ENCODE peak calls at places on chromosomes 11 and 22, in nine cellular contexts. S is osteoblast, I is lung, O is cardiac fibroblast, J is HFFc6, P is ELF-1, M is germinal center, D is pons, U is left ventricle myocardium inferior. W is an unnamed sample.
A peak's percentile ranks its signal among the peaks of the same experiment; 100 is the strongest.

GRCh38 chr11:44572884-44573283 is 7.4 kb downstream of the CD82 start:
- DNase-seq in S (no peak), I (no peak), O (no peak), J (no peak), P (peak; percentile 97), M (no peak), D (no peak), U (no peak), W (no peak)

GRCh38 chr11:128324531-128325141 is 262.7 kb downstream of the ETS1 start:
- DNase-seq in S (no peak), I (no peak), O (no peak), J (no peak), P (no peak), M (no peak), D (no peak), U (no peak), W (no peak)

GRCh38 chr22:48783821-48784266 is 1043.8 kb downstream of the BRD1 start:
- DNase-seq in S (no peak), I (peak; percentile 15), O (no peak), J (no peak), P (no peak), M (no peak), D (no peak), U (no peak), W (no peak)

GRCh38 chr11:95592455-95592854 is 197.1 kb downstream of the FAM76B start:
- DNase-seq in S (no peak), I (no peak), O (no peak), J (no peak), P (peak; percentile 74), M (no peak), D (no peak), U (peak; percentile 15), W (no peak)

GRCh38 chr11:66851698-66852465 is 5.0 kb upstream of the LRFN4 start:
- DNase-seq in S (peak; percentile 73), I (no peak), O (no peak), J (no peak), P (peak; percentile 41), M (peak; percentile 50), D (no peak), U (no peak), W (no peak)

GRCh38 chr11:2516276-2517015 is 71.6 kb downstream of the KCNQ1 start:
- DNase-seq in S (peak; percentile 70), I (no peak), O (no peak), J (no peak), P (no peak), M (no peak), D (no peak), U (no peak), W (no peak)

GRCh38 chr11:75557649-75558494 is 4.2 kb upstream of the SERPINH1 start:
- DNase-seq in S (peak; percentile 98), I (peak; percentile 78), O (peak; percentile 92), J (peak; percentile 86), P (no peak), M (no peak), D (no peak), U (no peak), W (peak; percentile 34)

GRCh38 chr11:119347940-119348339 is 1.4 kb upstream of the MFRP start:
- DNase-seq in S (no peak), I (no peak), O (no peak), J (no peak), P (no peak), M (no peak), D (no peak), U (no peak), W (no peak)

GRCh38 chr11:8650401-8650990 is 32.0 kb downstream of the TRIM66 start:
- DNase-seq in S (no peak), I (no peak), O (no peak), J (peak; percentile 45), P (no peak), M (no peak), D (no peak), U (no peak), W (no peak)

GRCh38 chr11:8719260-8720190 is 36.9 kb downstream of the RPL27A start:
- DNase-seq in S (peak; percentile 96), I (no peak), O (peak; percentile 95), J (peak; percentile 96), P (peak; percentile 67), M (no peak), D (no peak), U (peak; percentile 57), W (peak; percentile 66)

GRCh38 chr11:12287009-12287373 is 90.4 kb upstream of the PARVA start:
- DNase-seq in S (peak; percentile 90), I (peak; percentile 32), O (peak; percentile 96), J (peak; percentile 93), P (peak; percentile 81), M (no peak), D (no peak), U (no peak), W (no peak)

GRCh38 chr11:69546735-69547370 is 65.4 kb downstream of the LINC01488 start:
- DNase-seq in S (peak; percentile 31), I (no peak), O (no peak), J (no peak), P (no peak), M (no peak), D (no peak), U (no peak), W (no peak)

GRCh38 chr11:34002420-34002819 is 49.1 kb upstream of the CAPRIN1 start:
- DNase-seq in S (no peak), I (no peak), O (no peak), J (no peak), P (no peak), M (no peak), D (no peak), U (no peak), W (peak; percentile 57)

GRCh38 chr11:78415338-78415737 is 2.3 kb downstream of the GAB2 start:
- DNase-seq in S (no peak), I (no peak), O (no peak), J (no peak), P (no peak), M (no peak), D (peak; percentile 30), U (no peak), W (peak; percentile 16)

GRCh38 chr11:1564535-1565172 is 7.4 kb downstream of the DUSP8 start:
- DNase-seq in S (peak; percentile 99), I (no peak), O (peak; percentile 83), J (peak; percentile 17), P (peak; percentile 89), M (no peak), D (no peak), U (peak; percentile 75), W (peak; percentile 65)

GRCh38 chr11:2868604-2869526 is 16.7 kb downstream of the CDKN1C start:
- DNase-seq in S (no peak), I (no peak), O (no peak), J (no peak), P (peak; percentile 35), M (no peak), D (peak; percentile 92), U (no peak), W (no peak)

GRCh38 chr22:46044718-46045458 is 67.9 kb upstream of the WNT7B start:
- DNase-seq in S (peak; percentile 92), I (no peak), O (no peak), J (no peak), P (no peak), M (no peak), D (no peak), U (peak; percentile 60), W (peak; percentile 15)

GRCh38 chr11:88552377-88553029 is 215.0 kb upstream of the CTSC start:
- DNase-seq in S (peak; percentile 32), I (peak; percentile 35), O (peak; percentile 73), J (peak; percentile 63), P (peak; percentile 68), M (peak; percentile 35), D (no peak), U (no peak), W (peak; percentile 16)

GRCh38 chr11:1873048-1873812 is 18.5 kb downstream of the PRR33 start:
- DNase-seq in S (peak; percentile 96), I (no peak), O (peak; percentile 52), J (no peak), P (no peak), M (no peak), D (no peak), U (peak; percentile 28), W (no peak)

GRCh38 chr11:129620705-129621104 is 194.9 kb upstream of the TMEM45B start:
- DNase-seq in S (no peak), I (peak; percentile 75), O (peak; percentile 33), J (no peak), P (no peak), M (no peak), D (no peak), U (no peak), W (no peak)

GRCh38 chr22:37742374-37743092 is 45.7 kb downstream of the TRIOBP start:
- DNase-seq in S (peak; percentile 95), I (no peak), O (peak; percentile 90), J (peak; percentile 88), P (no peak), M (no peak), D (no peak), U (no peak), W (no peak)

GRCh38 chr11:8832571-8833260 is 78.3 kb upstream of the AKIP1 start:
- DNase-seq in S (peak; percentile 89), I (peak; percentile 69), O (peak; percentile 67), J (peak; percentile 76), P (peak; percentile 93), M (peak; percentile 26), D (no peak), U (no peak), W (peak; percentile 83)

GRCh38 chr11:94910779-94911178 is 62.6 kb downstream of the CWC15 start:
- DNase-seq in S (peak; percentile 72), I (no peak), O (peak; percentile 48), J (peak; percentile 68), P (no peak), M (no peak), D (no peak), U (no peak), W (no peak)

GRCh38 chr11:34944692-34945091 is 28.3 kb downstream of the PDHX start:
- DNase-seq in S (no peak), I (no peak), O (no peak), J (no peak), P (no peak), M (no peak), D (no peak), U (no peak), W (no peak)

GRCh38 chr11:86064236-86064803 is 4.6 kb downstream of the PICALM start:
- DNase-seq in S (peak; percentile 74), I (no peak), O (peak; percentile 72), J (no peak), P (no peak), M (no peak), D (no peak), U (no peak), W (no peak)

GRCh38 chr11:37952035-37952434 is 1354.0 kb upstream of the RAG2 start:
- DNase-seq in S (no peak), I (no peak), O (no peak), J (no peak), P (no peak), M (no peak), D (no peak), U (no peak), W (no peak)

GRCh38 chr11:11163256-11163655 is 189.8 kb downstream of the CSNK2A3 start:
- DNase-seq in S (peak; percentile 51), I (no peak), O (no peak), J (no peak), P (peak; percentile 23), M (no peak), D (no peak), U (no peak), W (no peak)